ENCODE peak calls at places on chromosomes 4 and X, in eight cellular contexts. E is ovary, G is lower leg skin, N is lower lobe of right lung, B is WERI-Rb-1, D is transverse colon, F is sigmoid colon, K is IMR-90. L is an unnamed sample.

GRCh38 chr4:173217727-173218126 is 49.1 kb downstream of the GALNT7 start:
- DNase-seq in E (no peak), G (no peak), N (no peak), B (no peak), D (no peak), F (no peak), K (peak), L (no peak)

GRCh38 chr4:141457653-141458052 is 178.7 kb upstream of the IL15 start:
- DNase-seq in E (no peak), G (no peak), N (no peak), B (no peak), D (no peak), F (no peak), K (no peak), L (no peak)

GRCh38 chrX:29627833-29628232 is 587.5 kb upstream of the MAGEB2 start:
- DNase-seq in E (no peak), G (no peak), N (no peak), B (no peak), D (no peak), F (no peak), K (no peak), L (no peak)

GRCh38 chr4:26424143-26424542 is 66.1 kb downstream of the CCKAR start:
- DNase-seq in E (no peak), G (no peak), N (no peak), B (no peak), D (no peak), F (no peak), K (no peak), L (no peak)

GRCh38 chrX:16320765-16321355 is 153.6 kb downstream of the MAGEB17 start:
- DNase-seq in E (no peak), G (no peak), N (no peak), B (no peak), D (no peak), F (no peak), K (peak), L (no peak)

GRCh38 chrX:43958529-43958928 is 14.7 kb downstream of the NDP start:
- DNase-seq in E (peak), G (no peak), N (no peak), B (peak), D (peak), F (no peak), K (peak), L (no peak)

GRCh38 chr4:165070560-165070959 is 16.9 kb downstream of the TRIM75 start:
- DNase-seq in E (no peak), G (no peak), N (no peak), B (no peak), D (no peak), F (no peak), K (no peak), L (no peak)

GRCh38 chr4:26237916-26238315 is 82.9 kb upstream of the RBPJ start:
- DNase-seq in E (no peak), G (no peak), N (no peak), B (no peak), D (no peak), F (no peak), K (no peak), L (no peak)

GRCh38 chr4:184575306-184575705 is 73.9 kb downstream of the CASP3 start:
- DNase-seq in E (no peak), G (no peak), N (no peak), B (no peak), D (no peak), F (no peak), K (no peak), L (no peak)

GRCh38 chr4:54971474-54971950 is 153.9 kb downstream of the KDR start:
- DNase-seq in E (no peak), G (no peak), N (no peak), B (no peak), D (no peak), F (no peak), K (peak), L (no peak)

GRCh38 chr4:54976682-54977081 is 148.7 kb downstream of the KDR start:
- DNase-seq in E (no peak), G (no peak), N (no peak), B (no peak), D (no peak), F (no peak), K (no peak), L (no peak)
- TF ChIP-seq CTCF in E (no peak), G (no peak), N (no peak), B (no peak), D (no peak), F (no peak), K (no peak), L (no peak)

DNA sequence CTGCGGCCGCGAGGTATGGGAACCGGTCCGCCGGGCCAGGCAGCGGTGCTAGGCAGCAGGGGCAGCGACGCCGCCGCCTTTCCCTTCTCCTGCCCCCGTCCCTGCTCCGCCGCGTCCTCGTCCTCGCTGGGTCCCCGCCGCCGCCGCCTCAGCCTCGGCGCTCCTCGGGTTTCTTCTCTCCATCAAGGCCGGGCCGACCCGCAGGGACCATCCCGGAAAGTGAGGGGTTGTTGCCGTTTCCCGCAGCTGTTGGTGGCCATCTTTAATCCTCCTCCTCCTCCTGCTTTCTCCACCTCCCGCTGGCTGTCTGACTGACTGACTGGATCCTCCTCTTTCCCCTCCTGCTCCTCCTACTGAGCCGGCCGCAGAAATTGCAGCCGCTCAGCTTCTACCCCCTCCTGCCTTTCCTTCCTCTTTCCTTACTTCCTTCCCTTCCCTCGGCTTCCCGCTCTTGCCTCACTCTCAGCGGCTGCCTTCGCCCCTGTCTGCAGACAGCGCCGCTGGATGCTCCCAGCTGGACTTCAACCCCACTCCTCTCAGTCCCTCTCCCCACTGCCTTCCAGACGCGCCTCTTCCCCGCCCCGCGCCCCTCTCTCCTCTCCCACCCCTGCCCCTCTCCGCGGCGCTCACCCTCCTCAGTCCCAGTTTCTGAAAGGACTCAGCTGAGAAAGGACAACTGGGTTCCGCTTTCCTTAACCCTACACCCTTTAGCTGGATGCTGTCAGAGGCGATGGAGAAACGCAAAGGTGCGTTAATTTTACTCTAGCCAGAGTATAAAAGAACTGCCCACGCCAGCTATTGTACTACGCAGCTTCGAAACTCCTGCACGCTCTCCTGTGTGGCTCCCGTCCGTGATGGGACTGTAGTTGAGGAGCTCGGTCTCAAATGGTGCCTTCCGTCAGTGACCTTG is at the start of gene WDFY3:
- DNase-seq in E (peak), G (peak), N (peak), B (peak), D (peak), F (peak), K (peak), L (peak)
- TF ChIP-seq CTCF in E (no peak), G (no peak), N (peak), B (no peak), D (no peak), F (no peak), K (peak), L (no peak)

GRCh38 chrX:154986826-154987575 is 35.5 kb downstream of the F8 start:
- DNase-seq in E (no peak), G (no peak), N (no peak), B (no peak), D (no peak), F (no peak), K (no peak), L (no peak)
- TF ChIP-seq CTCF in E (no peak), G (no peak), N (no peak), B (no peak), D (no peak), F (no peak), K (no peak), L (no peak)

GRCh38 chr4:159303435-159303834 is 200.6 kb downstream of the RAPGEF2 start:
- DNase-seq in E (no peak), G (no peak), N (no peak), B (no peak), D (no peak), F (no peak), K (no peak), L (no peak)
- TF ChIP-seq CTCF in E (no peak), G (no peak), N (no peak), B (no peak), D (no peak), F (no peak), K (no peak), L (no peak)

L was measured in mesothelial cell of epicardium.